ENCODE peak calls at places on chromosomes 13 and 19, in six cellular contexts. B, Y, S, L, Z and M are unnamed samples.
A peak's percentile ranks its signal among the peaks of the same experiment; 100 is the strongest.

GRCh38 chr13:23825179-23825578 is 64.0 kb downstream of the MIPEP start:
- DNase-seq in B (no peak), Y (no peak), S (no peak), L (no peak), Z (no peak), M (no peak)

GRCh38 chr13:20993661-20994440 is 67.5 kb downstream of the LATS2 start:
- DNase-seq in B (no peak), Y (peak; percentile 82), S (no peak), L (no peak), Z (no peak), M (no peak)

GRCh38 chr13:80603351-80603750 is 262.4 kb upstream of the SPRY2 start:
- DNase-seq in B (no peak), Y (no peak), S (no peak), L (no peak), Z (no peak), M (no peak)

GRCh38 chr13:39578821-39579291 is 24.1 kb downstream of the LHFPL6 start:
- DNase-seq in B (no peak), Y (no peak), S (no peak), L (no peak), Z (no peak), M (no peak)

GRCh38 chr19:4374451-4375163 is 25.7 kb downstream of the SH3GL1 start:
- DNase-seq in B (peak; percentile 48), Y (peak; percentile 92), S (no peak), L (peak; percentile 59), Z (no peak), M (peak; percentile 85)

GRCh38 chr13:113491418-113491883 is 940 bp upstream of the DCUN1D2 start:
- DNase-seq in B (peak; percentile 37), Y (peak; percentile 40), S (no peak), L (peak; percentile 47), Z (no peak), M (no peak)

GRCh38 chr13:21055016-21055415 is 6.4 kb downstream of the LATS2 start:
- DNase-seq in B (no peak), Y (no peak), S (no peak), L (no peak), Z (no peak), M (no peak)

GRCh38 chr13:114080739-114081561 is 51.5 kb downstream of the RASA3 start:
- DNase-seq in B (peak; percentile 3), Y (no peak), S (no peak), L (peak; percentile 19), Z (no peak), M (no peak)

GRCh38 chr19:10832659-10833296 is 3.2 kb downstream of the TMED1 start:
- DNase-seq in B (no peak), Y (no peak), S (no peak), L (no peak), Z (no peak), M (no peak)

GRCh38 chr19:12766051-12766521 is 9.3 kb downstream of the HOOK2 start:
- DNase-seq in B (peak; percentile 93), Y (no peak), S (peak; percentile 45), L (peak; percentile 91), Z (no peak), M (peak; percentile 87)